ENCODE peak calls at places on chromosomes 2 and 18, in five cellular contexts. K is neural crest cell, T is stomach, X is KG1, L is HCT116. H is an unnamed sample.

GRCh38 chr18:58576641-58577251 is 52.1 kb downstream of the ALPK2 start:
- DNase-seq in X (no peak), T (no peak), L (no peak), K (no peak), H (no peak)

GRCh38 chr2:11692966-11693521 is 23.0 kb upstream of the NTSR2 start:
- DNase-seq in X (peak; percentile 23), T (peak; percentile 74), L (peak; percentile 65), K (peak; percentile 72), H (peak; percentile 75)

GRCh38 chr18:74534150-74534969 is at the start of gene CNDP1:
- DNase-seq in T (peak; percentile 24), K (no peak), X (no peak), L (no peak), H (no peak)

GRCh38 chr2:205077159-205077558 is 531.9 kb downstream of the PARD3B start:
- DNase-seq in X (no peak), L (no peak), K (no peak), T (no peak), H (no peak)

GRCh38 chr2:86297382-86298147 is 39.9 kb downstream of the REEP1 start:
- DNase-seq in T (no peak), L (no peak), X (no peak), K (no peak), H (no peak)

GRCh38 chr18:995641-996040 is 91.0 kb downstream of the ADCYAP1 start:
- DNase-seq in L (no peak), X (no peak), T (no peak), K (no peak), H (no peak)

GRCh38 chr2:41736586-41736985 is 311.2 kb upstream of the PKDCC start:
- DNase-seq in T (no peak), K (no peak), X (no peak), L (no peak), H (no peak)

GRCh38 chr2:241878007-241878970 is 8.8 kb downstream of the RTP5 start:
- DNase-seq in T (peak; percentile 76), X (peak; percentile 33), L (no peak), K (peak; percentile 67), H (peak; percentile 92)

GRCh38 chr2:165376571-165376975 is 92.9 kb upstream of the CSRNP3 start:
- DNase-seq in K (no peak), X (no peak), T (no peak), L (no peak), H (no peak)

GRCh38 chr2:42124051-42124813 is 44.9 kb upstream of the EML4 start:
- DNase-seq in L (no peak), X (no peak), T (no peak), K (no peak), H (no peak)

GRCh38 chr2:69464575-69464974 is 27.3 kb upstream of the NFU1 start:
- DNase-seq in X (no peak), K (no peak), L (no peak), T (no peak), H (peak; percentile 43)

GRCh38 chr2:231597014-231597611 is 4.4 kb downstream of the TEX44 start:
- DNase-seq in K (no peak), L (no peak), T (no peak), X (no peak), H (peak; percentile 43)

GRCh38 chr2:2843969-2844548 is 513.0 kb upstream of the MYT1L start:
- DNase-seq in X (no peak), T (no peak), L (peak; percentile 7), K (no peak), H (no peak)

GRCh38 chr2:105644174-105644980 is 100.3 kb upstream of the NCK2 start:
- DNase-seq in L (no peak), K (no peak), T (no peak), X (no peak), H (no peak)

GRCh38 chr2:169528271-169528701 is 18.8 kb downstream of the KLHL41 start:
- DNase-seq in K (peak; percentile 74), L (peak; percentile 41), T (peak; percentile 79), X (peak; percentile 64), H (peak; percentile 21)

GRCh38 chr2:7180641-7181370 is 263.6 kb downstream of the RNF144A start:
- DNase-seq in L (no peak), T (no peak), K (no peak), X (no peak), H (no peak)

GRCh38 chr2:111185496-111186022 is 64.8 kb downstream of the BCL2L11 start:
- DNase-seq in X (no peak), T (peak; percentile 82), K (no peak), L (no peak), H (no peak)

GRCh38 chr2:169360984-169361705 is 1.2 kb downstream of the LRP2 start:
- DNase-seq in T (no peak), X (no peak), K (peak; percentile 43), L (no peak), H (no peak)

GRCh38 chr2:165876712-165877111 is 76.9 kb downstream of the TTC21B start:
- DNase-seq in T (no peak), X (no peak), K (no peak), L (no peak), H (no peak)

GRCh38 chr18:39453882-39454281 is 1888.3 kb upstream of the CELF4 start:
- DNase-seq in L (no peak), K (no peak), X (no peak), T (no peak), H (no peak)

GRCh38 chr2:160402498-160402897 is 91.1 kb downstream of the RBMS1 start:
- DNase-seq in X (no peak), T (no peak), L (no peak), K (no peak), H (no peak)

GRCh38 chr2:15177103-15177502 is 384.0 kb downstream of the NBAS start:
- DNase-seq in T (no peak), L (peak; percentile 83), K (no peak), X (no peak), H (no peak)

GRCh38 chr2:159098374-159098773 is 129.9 kb downstream of the TANC1 start:
- DNase-seq in L (no peak), K (no peak), X (no peak), T (no peak), H (no peak)

GRCh38 chr2:144522741-144523605 is 3.1 kb upstream of the ZEB2 start:
- DNase-seq in K (no peak), L (no peak), T (no peak), X (no peak), H (no peak)

GRCh38 chr2:19774788-19775156 is 127.0 kb downstream of the TTC32 start:
- DNase-seq in K (no peak), X (no peak), L (no peak), T (no peak), H (no peak)

GRCh38 chr18:74508366-74508765 is 12.2 kb downstream of the CNDP2 start:
- DNase-seq in T (peak; percentile 13), L (no peak), K (no peak), X (no peak), H (no peak)

GRCh38 chr18:62844850-62845643 is 129.7 kb downstream of the PHLPP1 start:
- DNase-seq in T (no peak), L (no peak), K (no peak), X (no peak), H (no peak)

GRCh38 chr2:33437297-33437696 is 39.2 kb upstream of the RASGRP3 start:
- DNase-seq in L (no peak), K (no peak), T (no peak), X (no peak), H (peak; percentile 73)

GRCh38 chr2:5076599-5076998 is 615.6 kb upstream of the SOX11 start:
- DNase-seq in L (no peak), K (no peak), T (no peak), X (no peak), H (no peak)

GRCh38 chr2:46014911-46015654 is 282.1 kb upstream of the EPAS1 start:
- DNase-seq in X (no peak), K (no peak), L (no peak), T (no peak), H (peak; percentile 49)

GRCh38 chr2:213227458-213227857 is 56.8 kb upstream of the SPAG16 start:
- DNase-seq in X (no peak), L (no peak), K (no peak), T (no peak), H (no peak)